ENCODE peak calls at places on chromosomes 7 and 10, in eight cellular contexts. H, B, X, J, F, T, O and E are unnamed samples.

GRCh38 chr10:113151178-113151577 is 201.1 kb downstream of the TCF7L2 start:
- DNase-seq in H (no peak), T (no peak), J (no peak), X (no peak), B (no peak), O (no peak), F (no peak), E (no peak)

GRCh38 chr10:79340646-79341244 is 6.5 kb upstream of the PPIF start:
- DNase-seq in X (no peak), B (no peak), O (no peak), J (no peak), H (peak), T (no peak), F (no peak), E (no peak)

GRCh38 chr7:16063691-16064090 is 357.6 kb downstream of the CRPPA start:
- DNase-seq in J (peak), O (no peak), F (no peak), X (no peak), H (no peak), B (no peak), T (no peak), E (peak)

GRCh38 chr7:108324053-108325038 is 131.9 kb downstream of the NRCAM start:
- DNase-seq in B (no peak), T (no peak), J (no peak), O (no peak), X (no peak), H (no peak), F (no peak), E (no peak)

GRCh38 chr10:7891634-7892033 is 73.3 kb downstream of the TAF3 start:
- DNase-seq in H (no peak), X (no peak), T (no peak), F (no peak), O (no peak), B (no peak), J (peak), E (peak)

GRCh38 chr7:112740667-112741066 is 49.5 kb downstream of the TMEM168 start:
- DNase-seq in X (no peak), J (no peak), T (no peak), B (no peak), F (no peak), O (no peak), H (no peak), E (no peak)

GRCh38 chr7:102044984-102045673 is 227.7 kb downstream of the CUX1 start:
- DNase-seq in B (no peak), X (peak), H (peak), O (no peak), J (peak), F (no peak), T (peak), E (peak)

GRCh38 chr7:30727061-30727945 is 24.6 kb upstream of the INMT start:
- DNase-seq in X (no peak), T (no peak), H (no peak), B (no peak), F (no peak), O (no peak), J (no peak), E (peak)

GRCh38 chr10:85580585-85580984 is 786.0 kb downstream of the GRID1 start:
- DNase-seq in B (no peak), H (no peak), X (no peak), J (no peak), F (no peak), T (peak), O (no peak), E (no peak)

GRCh38 chr10:97708976-97709745 is 4.4 kb upstream of the MARVELD1 start:
- DNase-seq in B (no peak), J (peak), O (no peak), T (peak), X (peak), F (peak), H (peak), E (peak)
- TF ChIP-seq CTCF in B (peak), J (peak), O (peak), T (peak), X (peak), F (peak), H (peak), E (peak)

DNA sequence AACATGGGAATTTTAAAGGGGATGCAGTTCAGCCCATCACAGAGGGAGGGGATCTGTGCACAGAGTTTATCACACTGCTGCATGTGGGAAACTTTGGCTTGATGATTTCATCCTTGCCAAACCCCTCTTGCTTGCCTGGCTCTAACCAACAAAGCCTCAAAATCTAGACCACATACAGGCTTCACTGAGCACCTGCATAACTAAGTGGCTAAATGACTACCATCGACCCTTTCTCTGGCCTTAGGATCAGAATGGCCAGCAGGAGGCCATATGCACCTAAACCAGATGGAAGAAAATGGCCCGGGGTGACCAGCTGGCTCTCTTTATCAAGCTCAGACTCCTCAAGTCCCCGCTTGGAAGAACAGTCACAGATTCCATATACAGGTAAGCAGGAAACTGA is 15.6 kb upstream of the ZNF25 start:
- DNase-seq in J (no peak), T (no peak), O (no peak), B (no peak), X (no peak), F (no peak), H (no peak), E (no peak)
- TF ChIP-seq CTCF in J (no peak), T (no peak), O (no peak), B (peak), X (no peak), F (no peak), H (no peak), E (no peak)

GRCh38 chr10:110457851-110458582 is 39.7 kb upstream of the DUSP5 start:
- DNase-seq in O (no peak), T (no peak), J (no peak), F (no peak), B (no peak), X (no peak), H (no peak), E (no peak)

GRCh38 chr10:110456046-110456445 is 41.7 kb upstream of the DUSP5 start:
- DNase-seq in H (no peak), B (no peak), F (no peak), J (no peak), T (no peak), X (no peak), O (no peak), E (no peak)

GRCh38 chr10:110458583-110458920 is 39.2 kb upstream of the DUSP5 start:
- DNase-seq in H (no peak), J (no peak), X (no peak), O (no peak), T (no peak), F (no peak), B (no peak), E (no peak)

GRCh38 chr10:110455440-110455839 is 42.3 kb upstream of the DUSP5 start:
- DNase-seq in F (no peak), O (no peak), J (no peak), B (no peak), T (no peak), X (no peak), H (no peak), E (no peak)

GRCh38 chr10:110456523-110457091 is 41.1 kb upstream of the DUSP5 start:
- DNase-seq in H (no peak), X (peak), O (no peak), F (no peak), T (no peak), J (no peak), B (no peak), E (peak)
- TF ChIP-seq CTCF in H (no peak), X (no peak), O (no peak), F (no peak), T (no peak), J (no peak), B (no peak), E (no peak)

DNA sequence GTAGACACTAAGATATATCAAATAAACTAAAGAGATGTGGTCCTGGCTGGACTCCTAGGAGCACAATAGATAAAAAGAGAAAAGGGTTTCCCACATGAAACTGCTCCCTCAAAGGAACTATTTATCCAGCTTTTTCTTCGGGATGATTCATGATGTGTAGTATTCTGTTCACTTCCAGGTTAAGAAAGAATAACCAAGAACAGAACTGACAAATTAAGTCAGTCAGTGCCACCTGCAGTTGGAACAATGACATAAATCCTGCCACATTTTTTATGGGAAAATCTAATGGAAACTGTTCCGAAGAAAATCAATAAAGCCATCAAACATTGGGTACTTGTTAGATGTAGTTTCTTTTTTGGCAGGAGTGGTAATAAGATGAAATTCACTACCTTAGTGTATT is 87.1 kb downstream of the POLR1F start:
- DNase-seq in T (no peak), F (no peak), O (no peak), X (peak), J (peak), H (no peak), B (no peak), E (peak)
- TF ChIP-seq CTCF in T (no peak), F (no peak), O (no peak), X (peak), J (peak), H (no peak), B (no peak), E (peak)

DNA sequence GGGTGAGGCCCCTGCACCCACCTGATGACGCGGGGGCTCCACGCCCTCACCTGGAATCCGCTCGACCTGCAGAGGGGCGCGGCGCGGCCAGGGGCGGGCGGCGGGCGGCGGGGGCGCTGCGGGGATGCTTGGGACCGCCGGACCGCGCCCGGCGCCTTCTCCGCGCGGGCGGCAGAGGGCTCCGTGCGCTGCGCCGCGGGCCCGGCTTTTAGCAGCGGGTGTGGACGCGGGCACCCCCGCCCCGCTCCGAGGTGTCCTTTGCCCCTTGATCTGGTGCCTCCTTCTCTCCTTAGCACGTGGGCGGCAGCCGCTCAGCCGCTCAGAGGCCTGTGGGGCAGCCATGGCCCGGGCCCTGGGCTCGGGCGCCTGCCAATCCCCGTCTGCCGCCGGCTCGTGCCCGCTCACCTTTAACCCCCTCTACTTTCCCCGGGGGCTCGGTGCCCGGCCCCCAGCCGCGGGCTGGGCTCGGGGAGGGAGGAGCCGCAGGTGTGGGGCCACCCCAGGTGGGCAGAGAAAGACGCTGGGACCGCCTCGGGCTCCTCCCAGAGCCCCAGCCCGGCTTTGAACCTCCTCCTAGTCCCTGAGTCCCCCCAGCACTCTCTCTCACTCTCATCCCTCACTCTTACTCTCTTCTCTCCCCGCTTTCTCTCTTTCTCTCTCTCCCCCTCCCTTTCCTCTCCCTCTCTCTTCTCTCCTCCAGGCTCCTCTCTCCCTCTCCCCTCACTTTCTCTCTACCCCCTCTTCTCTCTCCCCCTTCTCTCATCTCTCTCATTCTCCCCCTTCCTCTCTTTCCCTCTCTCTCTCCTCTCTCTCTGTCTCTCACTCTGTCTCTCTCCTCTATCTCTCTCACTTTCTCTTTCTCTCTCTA is 19.7 kb upstream of the VPS37D start:
- DNase-seq in T (peak), J (no peak), H (no peak), F (no peak), O (no peak), X (no peak), B (peak), E (no peak)
- TF ChIP-seq CTCF in T (no peak), J (no peak), H (no peak), F (no peak), O (no peak), X (no peak), B (peak), E (no peak)

GRCh38 chr7:44693641-44694313 is 54.9 kb upstream of the ZMIZ2 start:
- DNase-seq in O (no peak), T (no peak), F (no peak), J (peak), B (no peak), H (no peak), X (peak), E (peak)
- TF ChIP-seq CTCF in O (no peak), T (no peak), F (no peak), J (no peak), B (no peak), H (no peak), X (no peak), E (no peak)